ENCODE peak calls at places on chromosomes 13 and 19, in eight cellular contexts. X is stimulated activated effector memory CD8-positive, alpha-beta T cell treated with anti-CD3 and anti-CD28 coated beads, Interleukin-12 subunit alpha, Interleukin-12 subunit beta, amount 100 ng/mL, for 72 hours; Q is stimulated activated CD4-positive, alpha-beta T cell treated with anti-CD3 and anti-CD28 coated beads, Interleukin-4, amount 100 ng/mL, for 4 hours; S is pancreas; C is activated CD4-positive, CD25-positive, alpha-beta regulatory T cell treated with anti-CD3 and anti-CD28 coated beads, Interleukin-2, amount 50 U/mL, for 16 hours; N is Caki2; B is LoVo; D is psoas muscle. U is an unnamed sample.

GRCh38 chr13:91292630-91293221 is 54.8 kb upstream of the MIR17HG start:
- DNase-seq in X (no peak), Q (no peak), S (no peak), C (no peak), N (no peak), B (no peak), D (no peak), U (no peak)

GRCh38 chr13:98254541-98254940 is 77.5 kb upstream of the RNF113B start:
- DNase-seq in X (no peak), Q (no peak), S (no peak), C (no peak), N (no peak), B (no peak), D (no peak), U (no peak)

GRCh38 chr13:112760931-112761330 is 71.1 kb downstream of the ATP11A start:
- DNase-seq in X (no peak), Q (no peak), S (no peak), C (no peak), N (no peak), B (no peak), D (no peak), U (no peak)

GRCh38 chr19:45995715-45996385 is 583 bp downstream of the CCDC61 start:
- DNase-seq in X (no peak), Q (no peak), S (no peak), C (no peak), N (no peak), B (peak; percentile 4), D (no peak), U (no peak)

GRCh38 chr13:36973621-36974268 is 25.4 kb downstream of the ALG5 start:
- DNase-seq in X (no peak), Q (no peak), S (no peak), C (no peak), N (no peak), B (no peak), D (no peak), U (no peak)

GRCh38 chr13:89890806-89891205 is 1456.7 kb upstream of the MIR17HG start:
- DNase-seq in X (no peak), Q (no peak), S (no peak), C (no peak), N (no peak), B (no peak), D (no peak), U (no peak)

GRCh38 chr19:19342086-19343015 is 21.7 kb downstream of the MAU2 start:
- DNase-seq in X (no peak), Q (no peak), S (peak; percentile 75), C (no peak), N (peak; percentile 32), B (peak; percentile 30), D (peak; percentile 70), U (peak; percentile 44)

GRCh38 chr19:56111601-56112312 is 9.3 kb downstream of the ZNF787 start:
- DNase-seq in X (no peak), Q (peak; percentile 15), S (no peak), C (no peak), N (no peak), B (no peak), D (peak; percentile 45), U (peak; percentile 55)

GRCh38 chr13:49517461-49517860 is 21.7 kb downstream of the PHF11 start:
- DNase-seq in X (no peak), Q (no peak), S (no peak), C (no peak), N (no peak), B (no peak), D (no peak), U (no peak)

GRCh38 chr19:18733196-18733647 is 49.7 kb downstream of the CRTC1 start:
- DNase-seq in X (no peak), Q (no peak), S (no peak), C (no peak), N (no peak), B (no peak), D (peak; percentile 46), U (no peak)

GRCh38 chr13:80469841-80470378 is 129.0 kb upstream of the SPRY2 start:
- DNase-seq in X (no peak), Q (no peak), S (peak; percentile 36), C (no peak), N (no peak), B (no peak), D (peak; percentile 81), U (no peak)

GRCh38 chr19:15330801-15331418 is 1.4 kb downstream of the BRD4 start:
- DNase-seq in X (no peak), Q (no peak), S (no peak), C (no peak), N (peak; percentile 73), B (peak; percentile 25), D (no peak), U (no peak)

GRCh38 chr19:23403024-23403423 is 7.8 kb upstream of the ZNF91 start:
- DNase-seq in X (no peak), Q (no peak), S (no peak), C (no peak), N (no peak), B (no peak), D (no peak), U (no peak)

GRCh38 chr19:18223860-18224524 is 2.2 kb downstream of the PDE4C start:
- DNase-seq in X (peak; percentile 33), Q (no peak), S (peak; percentile 36), C (no peak), N (peak; percentile 74), B (peak; percentile 40), D (peak; percentile 49), U (peak; percentile 38)

GRCh38 chr19:4851551-4852290 is 15.7 kb downstream of the PLIN3 start:
- DNase-seq in X (peak; percentile 76), Q (peak; percentile 77), S (peak; percentile 68), C (peak; percentile 61), N (peak; percentile 96), B (peak; percentile 37), D (peak; percentile 79), U (peak; percentile 61)

GRCh38 chr19:3547301-3547731 is 8.3 kb downstream of the TEKTIP1 start:
- DNase-seq in X (peak; percentile 40), Q (peak; percentile 35), S (no peak), C (no peak), N (no peak), B (no peak), D (no peak), U (no peak)

GRCh38 chr13:87675851-87676250 is 4.7 kb downstream of the SLITRK5 start:
- DNase-seq in X (no peak), Q (no peak), S (no peak), C (no peak), N (no peak), B (no peak), D (no peak), U (no peak)

GRCh38 chr13:99970761-99971575 is 599 bp downstream of the ZIC5 start:
- DNase-seq in X (no peak), Q (no peak), S (no peak), C (no peak), N (peak; percentile 62), B (no peak), D (no peak), U (no peak)

GRCh38 chr19:17725422-17726078 is 6.3 kb downstream of the MAP1S start:
- DNase-seq in X (no peak), Q (no peak), S (no peak), C (no peak), N (no peak), B (no peak), D (no peak), U (no peak)

GRCh38 chr13:62302341-62302740 is 886.7 kb upstream of the PCDH20 start:
- DNase-seq in X (no peak), Q (no peak), S (no peak), C (no peak), N (no peak), B (no peak), D (no peak), U (no peak)

GRCh38 chr19:1495051-1495798 is 4.2 kb downstream of the REEP6 start:
- DNase-seq in X (no peak), Q (no peak), S (no peak), C (no peak), N (no peak), B (no peak), D (no peak), U (no peak)

GRCh38 chr19:31461814-31462539 is 112.7 kb upstream of the TSHZ3 start:
- DNase-seq in X (no peak), Q (no peak), S (no peak), C (no peak), N (no peak), B (no peak), D (no peak), U (no peak)

GRCh38 chr13:46180393-46180792 is 1.6 kb downstream of the LCP1 start:
- DNase-seq in X (no peak), Q (no peak), S (no peak), C (no peak), N (no peak), B (no peak), D (no peak), U (no peak)

GRCh38 chr19:34512254-34512796 is 30.8 kb downstream of the WTIP start:
- DNase-seq in X (no peak), Q (no peak), S (no peak), C (no peak), N (no peak), B (no peak), D (no peak), U (no peak)

GRCh38 chr13:23730251-23730650 is 158.9 kb downstream of the MIPEP start:
- DNase-seq in X (no peak), Q (no peak), S (no peak), C (no peak), N (no peak), B (no peak), D (no peak), U (no peak)